ENCODE peak calls at places on chromosome 6, in seven cellular contexts. S, I, Q, B, V, M and C are unnamed samples.

GRCh38 chr6:170084166-170084730 is 206.6 kb downstream of the DLL1 start:
- DNase-seq in S (no peak), I (no peak), B (no peak), Q (peak; percentile 42), V (no peak), M (no peak), C (no peak)

GRCh38 chr6:52904562-52905279 is 4.8 kb downstream of the GSTA3 start:
- DNase-seq in S (no peak), B (no peak), Q (no peak), V (no peak), M (no peak), I (no peak), C (no peak)

GRCh38 chr6:166386111-166386510 is 3.4 kb upstream of the MPC1 start:
- DNase-seq in Q (no peak), I (no peak), V (no peak), M (no peak), S (no peak), B (no peak), C (no peak)

GRCh38 chr6:81818778-81819491 is 66.5 kb upstream of the TENT5A start:
- DNase-seq in Q (no peak), B (peak; percentile 55), M (no peak), I (no peak), V (no peak), S (no peak), C (no peak)

GRCh38 chr6:57822896-57823358 is 505.5 kb downstream of the PRIM2 start:
- DNase-seq in B (no peak), M (no peak), V (no peak), Q (no peak), S (no peak), I (no peak), C (no peak)

GRCh38 chr6:160238234-160238633 is 20.4 kb downstream of the SLC22A2 start:
- DNase-seq in M (no peak), S (no peak), I (no peak), B (no peak), V (peak; percentile 33), Q (no peak), C (no peak)

GRCh38 chr6:74578339-74578738 is 627.5 kb downstream of the COL12A1 start:
- DNase-seq in B (no peak), V (peak; percentile 65), M (no peak), S (no peak), Q (no peak), I (no peak), C (no peak)

GRCh38 chr6:104909140-104909525 is 47.8 kb upstream of the LIN28B start:
- DNase-seq in M (no peak), S (no peak), Q (no peak), V (no peak), I (no peak), B (no peak), C (no peak)

GRCh38 chr6:148508401-148509151 is 165.9 kb downstream of the SASH1 start:
- DNase-seq in I (no peak), M (no peak), B (no peak), V (no peak), Q (no peak), S (no peak), C (no peak)

GRCh38 chr6:46794068-46794467 is 879 bp downstream of the MEP1A start:
- DNase-seq in Q (no peak), I (no peak), M (no peak), S (no peak), V (no peak), B (no peak), C (no peak)

GRCh38 chr6:97462031-97462430 is 179.0 kb upstream of the MMS22L start:
- DNase-seq in V (no peak), S (no peak), B (no peak), I (no peak), Q (no peak), M (no peak), C (no peak)

GRCh38 chr6:20791932-20792331 is 257.7 kb downstream of the CDKAL1 start:
- DNase-seq in I (no peak), S (no peak), Q (no peak), V (no peak), M (no peak), B (no peak), C (no peak)

GRCh38 chr6:104711371-104711770 is 148.3 kb downstream of the HACE1 start:
- DNase-seq in S (no peak), M (no peak), Q (no peak), I (peak; percentile 78), V (peak; percentile 95), B (no peak), C (no peak)

DNA sequence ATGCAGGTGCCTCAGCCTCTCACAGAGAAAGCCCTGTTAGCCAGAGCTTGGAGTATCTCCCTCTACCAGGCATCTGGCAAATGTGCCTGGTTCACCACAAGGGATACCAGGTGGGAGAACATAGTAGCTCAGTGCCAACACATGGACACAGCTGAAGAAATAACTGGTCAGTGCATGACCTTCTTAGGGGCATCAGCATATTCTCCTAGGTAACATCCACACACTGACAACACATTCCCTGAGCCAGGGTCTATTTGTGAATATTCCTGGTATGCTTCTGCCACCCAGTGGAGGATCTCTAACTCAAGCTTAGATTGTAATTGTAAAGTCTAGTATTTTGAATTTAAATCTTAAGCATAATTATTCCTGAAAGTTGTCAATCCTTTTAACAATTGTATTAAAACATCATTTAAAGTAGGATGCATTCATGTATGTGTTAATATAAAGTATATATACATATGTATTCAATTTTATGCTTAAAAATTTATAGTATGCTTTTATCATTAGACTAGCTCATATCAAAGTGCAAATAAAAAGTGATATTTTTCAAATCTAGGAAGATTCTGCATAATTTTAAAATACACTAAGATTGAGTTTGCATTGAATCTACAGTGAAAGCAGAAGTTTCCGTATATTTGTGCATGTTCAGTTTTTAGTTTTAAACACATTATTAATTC is 45.3 kb upstream of the COL21A1 start:
- DNase-seq in M (peak; percentile 40), I (no peak), Q (no peak), V (no peak), B (peak; percentile 34), S (peak; percentile 17), C (no peak)
- TF ChIP-seq CTCF in M (peak; percentile 79), I (peak; percentile 11), Q (peak; percentile 38), V (peak; percentile 58), B (peak; percentile 17), S (peak; percentile 83), C (no peak)

GRCh38 chr6:33673847-33674246 is 37.7 kb downstream of the UQCC2 start:
- DNase-seq in S (no peak), M (no peak), Q (no peak), B (no peak), I (no peak), V (no peak), C (no peak)

GRCh38 chr6:33671381-33672072 is 40.0 kb downstream of the UQCC2 start:
- DNase-seq in S (no peak), I (no peak), B (no peak), Q (no peak), V (no peak), M (no peak), C (no peak)

GRCh38 chr6:33670971-33671370 is 40.5 kb downstream of the UQCC2 start:
- DNase-seq in S (no peak), V (no peak), I (no peak), M (no peak), B (no peak), Q (no peak), C (no peak)

GRCh38 chr6:33670086-33670660 is 41.3 kb downstream of the UQCC2 start:
- DNase-seq in Q (no peak), S (no peak), I (no peak), B (no peak), M (no peak), V (no peak), C (no peak)

DNA sequence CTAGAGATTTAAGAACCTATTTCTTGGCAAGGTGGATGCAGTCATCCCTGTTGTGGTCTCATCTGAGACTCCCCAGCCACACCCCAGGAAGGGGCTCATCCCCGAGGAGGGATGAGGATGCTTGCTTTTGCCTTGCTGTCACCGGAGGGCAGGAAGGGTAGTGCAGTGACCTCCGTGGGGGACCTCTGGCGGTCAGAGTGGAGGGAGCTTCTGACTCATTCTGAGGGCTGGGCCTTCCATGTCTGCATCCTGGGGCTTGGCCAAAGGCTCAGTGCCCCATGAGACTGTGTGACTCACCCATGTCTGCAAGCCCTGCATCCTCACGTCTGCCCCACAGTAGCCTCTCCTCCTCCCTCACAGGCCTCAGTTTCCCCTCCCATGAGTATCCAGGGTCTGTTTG is 38.7 kb downstream of the UQCC2 start:
- DNase-seq in I (peak; percentile 51), M (peak; percentile 86), V (peak; percentile 87), S (no peak), B (peak; percentile 55), Q (no peak), C (no peak)
- TF ChIP-seq CTCF in I (peak; percentile 23), M (peak; percentile 64), V (peak; percentile 69), S (no peak), B (peak; percentile 46), Q (peak; percentile 21), C (no peak)

DNA sequence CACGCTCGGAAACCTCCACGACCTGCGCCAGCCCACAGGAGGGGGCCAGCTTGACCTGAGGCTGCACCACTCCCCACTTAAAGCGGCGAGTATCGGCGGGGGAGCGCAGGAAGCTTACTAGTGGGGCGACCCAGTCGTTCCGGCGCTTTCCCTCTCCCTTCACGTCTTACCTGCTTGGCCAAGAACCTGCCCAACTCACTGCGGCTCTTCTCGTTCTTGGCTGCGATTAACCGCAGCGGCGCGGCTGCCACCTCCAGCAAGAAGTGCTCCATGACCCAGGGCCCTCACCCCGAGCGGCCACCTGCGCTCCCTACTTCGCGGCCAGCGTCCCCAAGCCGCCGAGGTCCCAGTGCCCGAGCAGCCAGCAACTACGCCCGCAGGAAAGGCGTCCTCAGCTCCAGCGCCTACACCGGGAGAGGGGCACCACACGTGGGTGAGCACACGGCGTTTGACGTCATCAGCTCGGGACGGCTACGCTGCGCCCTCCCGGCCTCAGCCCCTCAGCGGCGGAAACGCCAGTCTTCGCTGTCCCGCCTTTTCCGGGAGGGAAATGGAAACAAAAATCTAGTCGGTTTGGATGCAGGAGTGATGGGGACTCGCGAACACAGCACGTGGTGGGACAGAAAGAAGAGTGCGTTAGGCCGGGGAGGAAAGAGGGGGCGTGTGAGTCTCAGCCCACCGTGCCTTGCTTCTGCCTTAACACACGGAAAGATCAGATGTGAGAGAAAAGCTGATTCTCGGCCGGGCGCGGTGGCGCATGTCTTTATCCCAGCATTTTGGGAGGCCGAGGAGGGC is at the start of gene MDN1:
- DNase-seq in I (peak; percentile 88), V (peak; percentile 89), M (peak; percentile 86), B (peak; percentile 95), Q (peak; percentile 94), S (peak; percentile 78), C (peak; percentile 76)
- TF ChIP-seq CTCF in I (no peak), V (no peak), M (no peak), B (no peak), Q (no peak), S (no peak), C (no peak)

DNA sequence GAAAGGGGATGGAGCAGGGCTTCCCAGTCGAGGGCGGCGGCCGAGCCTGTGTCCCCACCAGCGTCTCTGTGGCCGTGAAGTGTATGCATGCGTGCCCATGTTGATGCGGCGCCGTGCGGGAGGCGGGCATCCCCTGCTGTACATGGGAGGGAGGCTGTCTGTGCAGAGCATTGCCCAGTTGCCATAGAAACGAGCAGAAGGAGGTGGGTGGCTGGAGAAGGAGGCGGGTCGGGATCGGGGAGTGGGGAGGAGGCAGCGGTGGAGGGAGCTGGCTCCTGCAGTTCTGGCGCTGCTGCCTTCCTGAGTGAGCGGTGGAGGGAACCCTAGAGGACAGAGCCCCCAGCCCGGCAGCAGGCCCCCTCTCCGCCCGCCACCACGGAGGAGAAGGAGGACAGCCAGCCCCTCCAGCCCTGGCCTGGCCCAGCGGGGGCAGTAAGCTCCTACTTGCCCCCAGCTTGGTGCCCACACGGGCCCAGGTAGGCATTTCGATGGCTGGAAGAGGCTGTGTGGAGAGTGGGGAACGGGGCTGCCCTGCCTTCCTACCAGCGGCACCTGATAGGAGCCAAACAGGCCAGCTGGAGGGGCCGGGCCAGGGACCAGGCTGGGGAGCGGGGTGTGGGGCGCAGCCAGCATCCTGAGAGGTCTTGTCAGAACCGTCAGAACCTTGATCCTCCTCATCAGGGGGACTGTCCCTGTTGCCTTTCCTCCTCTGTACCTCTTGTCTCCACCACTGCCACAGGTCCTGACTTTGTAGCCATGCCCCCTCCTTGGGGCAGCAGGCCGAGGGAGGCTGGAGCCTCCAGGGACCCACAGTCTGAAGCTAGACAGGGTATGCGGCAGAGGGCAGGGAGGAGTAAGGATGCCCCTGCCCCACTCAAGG is 41.3 kb downstream of the SPDEF start:
- DNase-seq in Q (peak; percentile 59), V (no peak), S (no peak), B (no peak), I (no peak), M (no peak), C (no peak)
- TF ChIP-seq CTCF in Q (no peak), V (no peak), S (no peak), B (no peak), I (no peak), M (no peak), C (no peak)